ENCODE peak calls at places on chromosomes 1 and 21, in seven cellular contexts. L is GM23248, I is OCI-LY7, V is hepatocyte, A is tibial nerve, M is cardiac muscle cell, S is iPS DF 6.9. B is an unnamed sample.

GRCh38 chr21:10430007-10430406 is 91.4 kb upstream of the TPTE start:
- DNase-seq in L (no peak), I (no peak), V (no peak), A (no peak), M (no peak), S (no peak), B (no peak)

GRCh38 chr1:33056426-33056825 is 19.7 kb upstream of the AK2 start:
- DNase-seq in L (no peak), I (no peak), V (no peak), A (no peak), M (no peak), S (no peak), B (no peak)

GRCh38 chr1:155636397-155637153 is 26.6 kb downstream of the MSTO1 start:
- DNase-seq in L (no peak), I (no peak), V (no peak), A (no peak), M (no peak), S (no peak), B (no peak)

GRCh38 chr1:169517544-169518186 is 31.9 kb upstream of the SLC19A2 start:
- DNase-seq in L (no peak), I (no peak), V (no peak), A (no peak), M (no peak), S (no peak), B (no peak)

GRCh38 chr1:74505133-74505532 is 7.3 kb downstream of the LRRC53 start:
- DNase-seq in L (peak), I (no peak), V (peak), A (no peak), M (no peak), S (no peak), B (no peak)

GRCh38 chr1:48228156-48228555 is 5.6 kb downstream of the SLC5A9 start:
- DNase-seq in L (peak), I (no peak), V (peak), A (no peak), M (peak), S (peak), B (no peak)

GRCh38 chr1:12416101-12416500 is 186.3 kb downstream of the VPS13D start:
- DNase-seq in L (no peak), I (no peak), V (no peak), A (no peak), M (no peak), S (no peak), B (no peak)

GRCh38 chr1:18225236-18225904 is 117.8 kb downstream of the IGSF21 start:
- DNase-seq in L (no peak), I (no peak), V (no peak), A (no peak), M (no peak), S (no peak), B (no peak)

GRCh38 chr1:77175230-77175844 is 43.9 kb downstream of the PIGK start:
- DNase-seq in L (peak), I (peak), V (no peak), A (no peak), M (no peak), S (peak), B (peak)

GRCh38 chr1:84721152-84721551 is 30.9 kb upstream of the SSX2IP start:
- DNase-seq in L (peak), I (no peak), V (peak), A (no peak), M (peak), S (no peak), B (no peak)

GRCh38 chr1:19445417-19446342 is 39.7 kb downstream of the CAPZB start:
- DNase-seq in L (peak), I (peak), V (peak), A (no peak), M (no peak), S (no peak), B (no peak)

GRCh38 chr1:101128211-101128727 is 102.7 kb upstream of the DPH5 start:
- DNase-seq in L (no peak), I (peak), V (no peak), A (no peak), M (no peak), S (no peak), B (peak)
- H3K4me3 ChIP-seq in L (no peak), I (peak), V (no peak), A (no peak), M (no peak), S (no peak), B (no peak)

DNA sequence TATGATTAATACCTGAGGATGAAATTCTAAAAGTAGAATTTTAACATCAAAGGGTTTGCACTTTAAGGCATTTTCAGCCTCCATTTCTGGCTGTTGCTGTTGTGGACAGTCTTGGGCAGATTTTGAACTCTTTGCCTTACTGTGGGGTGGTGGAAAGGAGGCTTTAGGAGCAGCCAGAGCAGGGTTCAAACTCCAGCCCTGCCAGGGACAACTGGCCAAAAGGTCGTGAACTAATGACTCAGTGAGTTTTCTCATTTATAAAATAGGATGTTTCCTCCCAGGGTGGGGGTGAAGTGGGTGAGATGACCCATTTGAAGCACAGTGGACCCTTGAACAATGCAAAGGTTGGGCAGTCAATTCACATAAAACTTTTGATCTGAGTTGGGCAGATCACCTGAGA is 36.7 kb downstream of the MAPKAPK2 start:
- DNase-seq in L (no peak), I (no peak), V (no peak), A (no peak), M (no peak), S (no peak), B (no peak)
- H3K4me3 ChIP-seq in L (no peak), I (no peak), V (no peak), A (no peak), M (no peak), S (no peak), B (no peak)

GRCh38 chr21:34100789-34101188 is 27.4 kb downstream of the MRPS6 start:
- DNase-seq in L (peak), I (no peak), V (no peak), A (no peak), M (no peak), S (no peak), B (no peak)
- H3K4me3 ChIP-seq in L (no peak), I (no peak), V (no peak), A (no peak), M (no peak), S (no peak), B (no peak)

DNA sequence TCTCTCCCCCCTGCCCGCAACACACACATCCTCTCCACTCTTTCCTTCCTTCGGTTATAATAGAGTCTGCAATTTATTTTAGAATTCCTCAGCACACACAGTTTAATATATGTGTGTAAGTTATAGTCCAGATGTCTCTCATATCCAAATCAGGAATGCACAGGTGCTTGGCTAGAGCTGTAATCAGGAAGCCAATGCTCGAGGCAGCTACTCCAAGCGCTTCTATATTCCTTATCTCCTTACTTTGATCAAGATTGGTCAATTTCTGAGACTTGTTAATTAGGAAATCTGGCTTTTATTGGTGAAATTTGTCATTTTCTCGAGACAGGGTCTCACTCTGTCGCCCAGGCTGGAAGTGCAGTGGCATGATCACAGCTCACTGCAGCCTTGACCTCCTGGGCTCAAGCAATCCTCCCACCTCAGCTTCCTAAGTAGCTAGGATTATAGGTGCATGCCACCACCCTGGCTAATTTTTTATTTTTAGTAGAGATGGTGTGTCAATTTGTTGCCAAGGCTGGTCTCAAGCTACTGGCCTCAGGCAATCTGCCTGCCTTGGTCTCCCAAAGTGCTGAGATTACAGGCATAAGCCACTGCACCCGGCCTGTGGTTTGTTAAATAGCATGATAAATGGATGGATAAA is 27.7 kb downstream of the RPL5 start:
- DNase-seq in L (no peak), I (no peak), V (no peak), A (no peak), M (no peak), S (no peak), B (no peak)
- H3K4me3 ChIP-seq in L (peak), I (peak), V (no peak), A (no peak), M (no peak), S (no peak), B (no peak)

B was measured in HL-60.